ENCODE peak calls at places on chromosomes 5 and 9, in four cellular contexts. T is K562, M is HL-60, A is GM12878. J is an unnamed sample.

GRCh38 chr5:158451203-158451982 is 592.4 kb upstream of the CLINT1 start:
- DNase-seq in T (no peak), M (no peak), A (no peak), J (no peak)

GRCh38 chr5:155270737-155271136 is 257.2 kb downstream of the KIF4B start:
- DNase-seq in T (no peak), M (no peak), A (no peak), J (no peak)

GRCh38 chr5:2095011-2095410 is 212.3 kb upstream of the IRX4 start:
- DNase-seq in T (no peak), M (no peak), A (no peak), J (no peak)

GRCh38 chr5:171801839-171802238 is 16.2 kb downstream of the SMIM23 start:
- DNase-seq in T (no peak), M (no peak), A (no peak), J (no peak)

GRCh38 chr9:69499401-69499800 is 172.8 kb downstream of the APBA1 start:
- DNase-seq in T (no peak), M (no peak), A (no peak), J (no peak)

GRCh38 chr5:77853353-77853907 is 77.3 kb upstream of the TBCA start:
- DNase-seq in T (no peak), M (no peak), A (no peak), J (no peak)

GRCh38 chr9:72362680-72363139 is 2.3 kb downstream of the ZFAND5 start:
- DNase-seq in T (peak), M (peak), A (peak), J (no peak)

GRCh38 chr5:180296778-180297177 is 4.9 kb upstream of the MAPK9 start:
- DNase-seq in T (no peak), M (no peak), A (no peak), J (no peak)

GRCh38 chr5:8188874-8189588 is 320.1 kb downstream of the MTRR start:
- DNase-seq in T (no peak), M (peak), A (no peak), J (no peak)

GRCh38 chr5:73901455-73901854 is 275.5 kb downstream of the ARHGEF28 start:
- DNase-seq in T (no peak), M (no peak), A (no peak), J (no peak)

GRCh38 chr5:160616712-160617497 is 195.2 kb downstream of the PTTG1 start:
- DNase-seq in T (no peak), M (peak), A (no peak), J (no peak)

GRCh38 chr9:91817493-91818225 is 132.4 kb downstream of the ROR2 start:
- DNase-seq in T (no peak), M (no peak), A (no peak), J (no peak)

GRCh38 chr9:93531374-93531773 is 45.0 kb upstream of the PHF2 start:
- DNase-seq in T (no peak), M (no peak), A (no peak), J (no peak)

GRCh38 chr5:150599917-150600511 is 40.4 kb upstream of the SYNPO start:
- DNase-seq in T (peak), M (no peak), A (no peak), J (no peak)

GRCh38 chr9:80501635-80502034 is 929.9 kb downstream of the TLE4 start:
- DNase-seq in T (no peak), M (no peak), A (no peak), J (no peak)

GRCh38 chr9:15308511-15308910 is 1.5 kb upstream of the TTC39B start:
- DNase-seq in T (no peak), M (no peak), A (no peak), J (no peak)

GRCh38 chr5:125660231-125660895 is 762.8 kb upstream of the GRAMD2B start:
- DNase-seq in T (no peak), M (no peak), A (no peak), J (no peak)

GRCh38 chr5:53360811-53361210 is 119.6 kb upstream of the FST start:
- DNase-seq in T (no peak), M (no peak), A (no peak), J (no peak)

GRCh38 chr9:92727716-92728700 is 36.6 kb downstream of the BICD2 start:
- DNase-seq in T (no peak), M (no peak), A (no peak), J (no peak)

GRCh38 chr5:34487202-34487879 is 168.8 kb upstream of the RAI14 start:
- DNase-seq in T (no peak), M (no peak), A (no peak), J (no peak)

GRCh38 chr9:6944896-6945295 is 187.1 kb downstream of the KDM4C start:
- DNase-seq in T (no peak), M (no peak), A (no peak), J (no peak)

GRCh38 chr9:114072181-114073140 is 5.6 kb downstream of the AMBP start:
- DNase-seq in T (no peak), M (no peak), A (no peak), J (no peak)

GRCh38 chr9:114070188-114071103 is 7.7 kb downstream of the AMBP start:
- DNase-seq in T (no peak), M (no peak), A (no peak), J (no peak)

GRCh38 chr9:114069476-114070187 is 8.5 kb downstream of the AMBP start:
- DNase-seq in T (no peak), M (no peak), A (no peak), J (no peak)

GRCh38 chr9:114075602-114076001 is 2.5 kb downstream of the AMBP start:
- DNase-seq in T (no peak), M (no peak), A (no peak), J (no peak)

GRCh38 chr9:114071197-114071795 is 6.8 kb downstream of the AMBP start:
- DNase-seq in T (no peak), M (no peak), A (no peak), J (no peak)
- TF ChIP-seq SPI1 in T (no peak), M (no peak), A (no peak), J (no peak)

GRCh38 chr9:89661956-89662717 is 57.3 kb downstream of the GADD45G start:
- DNase-seq in T (peak), M (peak), A (no peak), J (no peak)
- TF ChIP-seq SPI1 in T (no peak), M (no peak), A (no peak), J (no peak)

DNA sequence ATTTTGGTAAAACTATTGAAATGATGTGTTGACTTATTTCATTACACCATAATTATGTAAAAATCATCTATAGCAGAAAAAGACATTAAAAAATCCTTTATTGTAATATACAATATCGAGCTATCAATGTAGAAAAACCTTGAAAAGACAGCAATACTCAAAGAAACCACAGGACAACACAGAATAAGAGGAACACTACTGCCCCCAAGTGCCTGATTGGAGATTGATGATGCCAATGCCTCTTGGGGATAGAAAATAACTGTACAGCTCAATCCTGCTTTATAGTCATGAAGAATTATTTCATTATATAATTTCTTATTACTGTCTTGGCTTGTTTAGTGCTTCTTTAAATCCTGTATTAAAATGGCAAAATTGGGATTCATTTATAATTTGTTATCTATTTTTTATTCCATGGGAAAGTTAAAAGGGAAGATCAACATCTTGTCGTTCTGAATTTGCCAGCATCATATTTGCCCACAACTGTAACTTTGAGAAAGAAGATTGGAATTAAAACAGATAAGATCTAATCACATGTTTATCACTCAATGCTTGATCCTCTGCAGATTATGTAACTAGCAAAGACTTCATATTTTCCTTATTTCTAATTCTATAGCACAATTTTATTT is 337.5 kb downstream of the CDH9 start:
- DNase-seq in T (peak), M (peak), A (no peak), J (peak)
- TF ChIP-seq SPI1 in T (no peak), M (no peak), A (no peak), J (no peak)

GRCh38 chr9:8567963-8568579 is 768.5 kb upstream of the DMAC1 start:
- DNase-seq in T (no peak), M (no peak), A (no peak), J (no peak)

GRCh38 chr9:8570776-8571175 is 771.2 kb upstream of the DMAC1 start:
- DNase-seq in T (no peak), M (no peak), A (no peak), J (no peak)

GRCh38 chr9:8572209-8572608 is 772.6 kb upstream of the DMAC1 start:
- DNase-seq in T (no peak), M (no peak), A (no peak), J (no peak)

GRCh38 chr9:8569832-8570231 is 770.3 kb upstream of the DMAC1 start:
- DNase-seq in T (no peak), M (no peak), A (no peak), J (no peak)

GRCh38 chr9:8571648-8572047 is 772.1 kb upstream of the DMAC1 start:
- DNase-seq in T (no peak), M (no peak), A (no peak), J (no peak)
- TF ChIP-seq SPI1 in T (no peak), M (no peak), A (no peak), J (no peak)

DNA sequence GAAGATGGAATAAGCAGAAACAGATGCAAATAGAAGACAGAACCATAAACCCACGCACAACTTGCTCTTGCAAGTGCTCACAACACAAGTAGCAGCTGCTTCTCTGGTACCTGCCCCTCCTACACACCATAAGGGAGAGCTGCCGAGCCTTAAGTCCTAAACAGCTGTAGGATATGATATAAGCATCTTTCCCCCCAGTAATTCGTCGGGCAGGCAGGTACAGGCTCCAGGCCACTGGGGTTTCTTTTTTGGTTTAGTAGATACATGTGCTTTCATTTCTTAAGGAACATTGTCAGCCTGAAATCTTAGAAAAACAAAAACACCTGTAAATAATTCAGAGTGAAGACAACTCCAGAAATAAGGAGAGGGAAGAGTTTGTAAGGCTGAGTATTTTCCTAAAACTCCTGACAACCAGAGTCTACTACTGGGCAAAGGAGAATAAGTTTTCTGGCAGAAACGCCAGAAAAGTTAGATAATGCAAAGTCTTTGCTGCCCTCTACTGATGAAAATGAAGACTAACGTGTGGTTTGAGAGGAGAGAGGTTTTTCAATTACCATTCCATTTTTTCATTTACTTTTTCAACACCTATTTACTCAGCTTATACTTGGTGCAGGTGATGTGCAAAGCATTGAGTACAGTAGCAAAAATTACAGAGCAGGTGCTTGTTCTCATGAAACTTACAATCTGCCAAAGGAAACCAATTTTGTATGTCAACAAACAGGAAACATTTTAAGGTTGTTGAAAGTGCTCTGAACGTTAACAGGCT is 20.1 kb upstream of the TCERG1 start:
- DNase-seq in T (peak), M (no peak), A (no peak), J (no peak)
- TF ChIP-seq SPI1 in T (no peak), M (no peak), A (no peak), J (no peak)

GRCh38 chr5:15260347-15261278 is 239.4 kb upstream of the FBXL7 start:
- DNase-seq in T (no peak), M (no peak), A (no peak), J (no peak)
- TF ChIP-seq SPI1 in T (no peak), M (no peak), A (no peak), J (no peak)

DNA sequence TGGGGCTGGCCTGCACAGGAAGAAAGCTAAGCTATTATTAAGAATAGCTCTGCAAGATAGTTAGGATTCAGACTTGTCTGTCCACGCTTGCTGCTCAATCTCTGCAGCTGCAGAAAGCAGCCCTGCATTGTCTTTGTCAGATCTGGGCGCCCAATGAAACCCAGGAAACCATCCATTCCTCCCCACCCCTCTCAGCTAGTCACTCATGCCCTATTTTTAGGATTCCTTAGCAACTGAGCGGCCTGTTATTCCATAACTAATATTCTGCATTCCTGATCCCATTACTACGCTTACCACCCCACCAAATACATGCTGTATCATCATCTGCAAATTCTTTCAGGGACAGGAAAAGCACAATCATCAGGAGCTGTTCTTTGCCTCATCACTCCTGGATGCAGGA is 52.9 kb upstream of the APC start:
- DNase-seq in T (no peak), M (no peak), A (no peak), J (no peak)
- TF ChIP-seq SPI1 in T (no peak), M (no peak), A (no peak), J (no peak)

DNA sequence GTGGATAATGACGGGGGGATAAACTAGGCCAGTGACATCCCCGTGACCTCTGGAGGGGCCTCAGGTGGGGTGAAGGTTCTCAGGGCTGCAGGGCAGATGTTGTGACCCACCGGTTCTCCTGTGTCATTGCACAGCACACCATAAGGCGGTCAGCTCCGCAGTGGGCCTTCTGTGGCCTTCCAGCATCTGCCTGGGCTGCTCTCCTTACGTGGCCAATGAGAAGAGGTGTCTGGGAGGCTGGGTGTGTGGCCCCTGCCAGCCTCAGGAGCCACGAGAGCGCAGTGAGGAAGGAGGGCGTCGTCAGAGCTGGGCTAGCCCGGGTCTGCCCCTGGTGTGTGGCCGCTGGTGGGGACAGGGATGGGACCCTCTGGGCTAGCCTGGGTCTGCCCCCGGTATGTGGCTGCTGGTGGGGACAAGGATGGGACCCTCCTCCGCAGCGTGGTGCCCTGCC is 48.7 kb downstream of the COL5A1 start:
- DNase-seq in T (no peak), M (no peak), A (no peak), J (no peak)
- TF ChIP-seq SPI1 in T (no peak), M (no peak), A (no peak), J (no peak)